ENCODE peak calls at places on chromosomes 13 and 19, in five cellular contexts. W is CD8-positive, alpha-beta memory T cell; U is psoas muscle; Z is tibial artery; G is tibial nerve. L is an unnamed sample. For H3K4me1, the result is how much of the 10 kb centered on the place peaks cover.

GRCh38 chr19:50827476-50827875 is 3.9 kb upstream of the KLK1 start:
- DNase-seq in U (no peak), Z (no peak), G (no peak), W (no peak), L (no peak)

GRCh38 chr19:39590265-39590664 is 12.1 kb upstream of the LGALS13 start:
- DNase-seq in G (no peak), U (no peak), W (no peak), Z (no peak), L (no peak)

GRCh38 chr19:52190679-52191293 is 934 bp downstream of the PPP2R1A start:
- DNase-seq in Z (peak), U (peak), G (no peak), W (no peak), L (peak)

GRCh38 chr13:110713981-110714797 is 689 bp downstream of the ING1 start:
- DNase-seq in U (peak), Z (peak), G (peak), W (peak), L (peak)

GRCh38 chr19:2720777-2721569 is at the start of gene DIRAS1:
- DNase-seq in Z (no peak), U (peak), G (no peak), W (no peak), L (no peak)

GRCh38 chr13:107650081-107650701 is 565.1 kb downstream of the LIG4 start:
- DNase-seq in Z (no peak), W (no peak), G (peak), U (peak), L (peak)

GRCh38 chr19:2089001-2089711 is 7.0 kb downstream of the MOB3A start:
- DNase-seq in Z (no peak), W (no peak), G (no peak), U (peak), L (no peak)

GRCh38 chr13:48648446-48648845 is 5.3 kb upstream of the CYSLTR2 start:
- DNase-seq in Z (no peak), U (no peak), G (no peak), W (no peak), L (no peak)

GRCh38 chr19:5968431-5969373 is 9.2 kb downstream of the RANBP3 start:
- DNase-seq in W (no peak), U (no peak), G (no peak), Z (no peak), L (no peak)

GRCh38 chr19:5967571-5967970 is 10.4 kb downstream of the RANBP3 start:
- DNase-seq in W (no peak), U (no peak), Z (no peak), G (no peak), L (no peak)

GRCh38 chr19:5967994-5968430 is 9.9 kb downstream of the RANBP3 start:
- DNase-seq in U (no peak), G (peak), W (peak), Z (peak), L (no peak)

GRCh38 chr19:5971714-5972354 is 6.1 kb downstream of the RANBP3 start:
- DNase-seq in Z (no peak), W (no peak), U (no peak), G (no peak), L (no peak)

GRCh38 chr19:5969476-5969875 is 8.5 kb downstream of the RANBP3 start:
- DNase-seq in G (no peak), W (no peak), Z (no peak), U (no peak), L (no peak)
- H3K27ac ChIP-seq in G (no peak), W (no peak), Z (no peak), U (peak), L (peak)

GRCh38 chr13:44306401-44307192 is 67.0 kb upstream of the SERP2 start:
- DNase-seq in Z (peak), W (no peak), U (no peak), G (peak), L (peak)
- H3K4me3 ChIP-seq in Z (no peak), W (no peak), U (no peak), G (no peak), L (no peak)

GRCh38 chr19:45166723-45167252 is 6.0 kb upstream of the NKPD1 start:
- DNase-seq in Z (no peak), W (no peak), U (no peak), G (no peak), L (no peak)
- H3K4me1 ChIP-seq in Z (under half), W (half or more), U (under half), G (under half), L (under half)

GRCh38 chr19:5627395-5627904 is 4.6 kb downstream of the SAFB start:
- DNase-seq in W (no peak), Z (peak), G (peak), U (peak), L (peak)

GRCh38 chr19:5623397-5624153 is 692 bp downstream of the SAFB start:
- DNase-seq in U (no peak), Z (no peak), G (no peak), W (peak), L (no peak)

GRCh38 chr19:5624741-5625140 is 1.9 kb downstream of the SAFB start:
- DNase-seq in G (no peak), Z (no peak), W (no peak), U (no peak), L (no peak)

GRCh38 chr19:5624154-5624663 is 1.3 kb downstream of the SAFB start:
- DNase-seq in W (peak), G (peak), U (peak), Z (no peak), L (peak)

GRCh38 chr19:5625641-5626040 is 2.8 kb downstream of the SAFB start:
- DNase-seq in Z (no peak), U (no peak), G (no peak), W (no peak), L (no peak)
- H3K27ac ChIP-seq in Z (no peak), U (peak), G (peak), W (no peak), L (no peak)

GRCh38 chr13:25898991-25899390 is 152.8 kb downstream of the SHISA2 start:
- DNase-seq in G (no peak), Z (no peak), W (no peak), U (no peak), L (no peak)
- H3K4me3 ChIP-seq in G (no peak), Z (no peak), W (no peak), U (no peak), L (no peak)

GRCh38 chr19:44750713-44751112 is 2.2 kb downstream of the BCL3 start:
- DNase-seq in G (no peak), U (no peak), Z (no peak), W (no peak), L (no peak)
- H3K4me1 ChIP-seq in G (half or more), U (under half), Z (half or more), W (half or more), L (half or more)

L was measured in upper lobe of right lung.